ENCODE peak calls at places on chromosomes 16 and 17, in eight cellular contexts. N is H9, E is GM23338, L is mesendoderm, J is neural progenitor cell, T is OCI-LY7, Z is fibroblast of lung, D is mesenchymal stem cell. A is an unnamed sample.
A peak's percentile ranks its signal among the peaks of the same experiment; 100 is the strongest.

GRCh38 chr17:80063815-80064585 is 27.6 kb downstream of the CCDC40 start:
- DNase-seq in N (no peak), E (no peak), L (peak; percentile 25), J (no peak), T (no peak), Z (peak; percentile 87), D (peak; percentile 95), A (no peak)

GRCh38 chr16:85112364-85112763 is at the start of gene CIBAR2:
- DNase-seq in N (peak; percentile 69), E (no peak), L (peak; percentile 25), J (peak; percentile 76), T (no peak), Z (no peak), D (no peak), A (no peak)

GRCh38 chr17:66451188-66452149 is 149.1 kb downstream of the PRKCA start:
- DNase-seq in N (peak; percentile 81), E (peak; percentile 80), L (peak; percentile 66), J (peak; percentile 63), T (no peak), Z (no peak), D (no peak), A (no peak)

GRCh38 chr17:81166033-81166472 is at the start of gene AATK:
- DNase-seq in N (no peak), E (no peak), L (no peak), J (no peak), T (no peak), Z (no peak), D (no peak), A (no peak)

GRCh38 chr16:53220585-53220984 is 165.8 kb downstream of the CHD9 start:
- DNase-seq in N (no peak), E (peak; percentile 41), L (peak; percentile 65), J (peak; percentile 25), T (peak; percentile 18), Z (no peak), D (peak; percentile 66), A (no peak)

GRCh38 chr17:81328925-81329278 is 33.8 kb upstream of the SLC38A10 start:
- DNase-seq in N (no peak), E (no peak), L (peak; percentile 19), J (no peak), T (no peak), Z (peak; percentile 56), D (peak; percentile 77), A (no peak)

GRCh38 chr16:49441366-49441780 is 67.8 kb downstream of the C16orf78 start:
- DNase-seq in N (peak; percentile 87), E (peak; percentile 79), L (peak; percentile 91), J (peak; percentile 49), T (peak; percentile 95), Z (no peak), D (no peak), A (no peak)

GRCh38 chr17:19372004-19372365 is 6.3 kb upstream of the MAPK7 start:
- DNase-seq in N (no peak), E (no peak), L (no peak), J (no peak), T (no peak), Z (no peak), D (no peak), A (no peak)

GRCh38 chr16:28865722-28866453 is 2.2 kb downstream of the SH2B1 start:
- DNase-seq in N (no peak), E (no peak), L (no peak), J (no peak), T (no peak), Z (no peak), D (no peak), A (no peak)

GRCh38 chr16:81738831-81739496 is 40.1 kb upstream of the PLCG2 start:
- DNase-seq in N (no peak), E (no peak), L (no peak), J (no peak), T (peak; percentile 93), Z (no peak), D (no peak), A (no peak)

GRCh38 chr16:14310519-14310991 is 239.4 kb downstream of the MRTFB start:
- DNase-seq in N (peak; percentile 65), E (peak; percentile 69), L (peak; percentile 70), J (peak; percentile 45), T (peak; percentile 84), Z (peak; percentile 86), D (peak; percentile 73), A (no peak)

GRCh38 chr17:6365187-6365943 is 69.6 kb downstream of the AIPL1 start:
- DNase-seq in N (no peak), E (no peak), L (no peak), J (no peak), T (no peak), Z (peak; percentile 78), D (peak; percentile 93), A (no peak)

GRCh38 chr16:53433930-53434435 is 288 bp upstream of the RBL2 start:
- DNase-seq in N (no peak), E (no peak), L (peak; percentile 90), J (no peak), T (peak; percentile 85), Z (peak; percentile 84), D (peak; percentile 80), A (no peak)

GRCh38 chr17:64225410-64225809 is 37.6 kb downstream of the TEX2 start:
- DNase-seq in N (no peak), E (no peak), L (no peak), J (no peak), T (no peak), Z (no peak), D (no peak), A (no peak)

GRCh38 chr16:25812215-25812614 is 120.5 kb downstream of the HS3ST4 start:
- DNase-seq in N (no peak), E (no peak), L (no peak), J (no peak), T (no peak), Z (no peak), D (no peak), A (no peak)

GRCh38 chr16:14322186-14322585 is 251.1 kb downstream of the MRTFB start:
- DNase-seq in N (no peak), E (no peak), L (no peak), J (no peak), T (no peak), Z (no peak), D (no peak), A (no peak)

GRCh38 chr17:44976198-44976597 is 8.1 kb upstream of the C1QL1 start:
- DNase-seq in N (no peak), E (no peak), L (no peak), J (no peak), T (no peak), Z (no peak), D (no peak), A (no peak)

GRCh38 chr16:85192736-85193493 is 80.6 kb upstream of the CIBAR2 start:
- DNase-seq in N (no peak), E (no peak), L (no peak), J (no peak), T (no peak), Z (peak; percentile 78), D (peak; percentile 55), A (no peak)

GRCh38 chr17:10370209-10370608 is 2.6 kb downstream of the MYH13 start:
- DNase-seq in N (no peak), E (no peak), L (no peak), J (no peak), T (no peak), Z (no peak), D (no peak), A (no peak)

GRCh38 chr17:40341808-40342574 is 22.5 kb downstream of the GJD3 start:
- DNase-seq in N (peak; percentile 65), E (peak; percentile 87), L (peak; percentile 89), J (peak; percentile 84), T (no peak), Z (peak; percentile 58), D (peak; percentile 77), A (no peak)

GRCh38 chr17:61724777-61725176 is 133.8 kb upstream of the NACA2 start:
- DNase-seq in N (no peak), E (no peak), L (no peak), J (no peak), T (no peak), Z (peak; percentile 6), D (no peak), A (no peak)

GRCh38 chr17:282912-283882 is 69.4 kb downstream of the RPH3AL start:
- DNase-seq in N (no peak), E (no peak), L (no peak), J (no peak), T (no peak), Z (no peak), D (no peak), A (no peak)

GRCh38 chr17:78724544-78724943 is 57.5 kb downstream of the CYTH1 start:
- DNase-seq in N (no peak), E (peak; percentile 51), L (peak; percentile 53), J (peak; percentile 27), T (no peak), Z (no peak), D (no peak), A (no peak)

GRCh38 chr16:1162701-1163566 is 10.0 kb downstream of the CACNA1H start:
- DNase-seq in N (no peak), E (no peak), L (no peak), J (no peak), T (no peak), Z (no peak), D (no peak), A (no peak)
- H3K4me2 ChIP-seq in N (no peak overlapping the region), E (no peak overlapping the region), L (no peak overlapping the region), J (no peak overlapping the region), T (no peak overlapping the region), Z (no peak overlapping the region), D (no peak overlapping the region), A (no peak overlapping the region)

GRCh38 chr16:69410285-69410990 is 14.0 kb upstream of the CYB5B start:
- DNase-seq in N (no peak), E (no peak), L (no peak), J (no peak), T (no peak), Z (peak; percentile 78), D (peak; percentile 77), A (no peak)
- H3K4me2 ChIP-seq in N (no peak overlapping the region), E (no peak overlapping the region), L (no peak overlapping the region), J (no peak overlapping the region), T (no peak overlapping the region), Z (peak overlapping the region; percentile 70), D (no peak overlapping the region), A (no peak overlapping the region)

DNA sequence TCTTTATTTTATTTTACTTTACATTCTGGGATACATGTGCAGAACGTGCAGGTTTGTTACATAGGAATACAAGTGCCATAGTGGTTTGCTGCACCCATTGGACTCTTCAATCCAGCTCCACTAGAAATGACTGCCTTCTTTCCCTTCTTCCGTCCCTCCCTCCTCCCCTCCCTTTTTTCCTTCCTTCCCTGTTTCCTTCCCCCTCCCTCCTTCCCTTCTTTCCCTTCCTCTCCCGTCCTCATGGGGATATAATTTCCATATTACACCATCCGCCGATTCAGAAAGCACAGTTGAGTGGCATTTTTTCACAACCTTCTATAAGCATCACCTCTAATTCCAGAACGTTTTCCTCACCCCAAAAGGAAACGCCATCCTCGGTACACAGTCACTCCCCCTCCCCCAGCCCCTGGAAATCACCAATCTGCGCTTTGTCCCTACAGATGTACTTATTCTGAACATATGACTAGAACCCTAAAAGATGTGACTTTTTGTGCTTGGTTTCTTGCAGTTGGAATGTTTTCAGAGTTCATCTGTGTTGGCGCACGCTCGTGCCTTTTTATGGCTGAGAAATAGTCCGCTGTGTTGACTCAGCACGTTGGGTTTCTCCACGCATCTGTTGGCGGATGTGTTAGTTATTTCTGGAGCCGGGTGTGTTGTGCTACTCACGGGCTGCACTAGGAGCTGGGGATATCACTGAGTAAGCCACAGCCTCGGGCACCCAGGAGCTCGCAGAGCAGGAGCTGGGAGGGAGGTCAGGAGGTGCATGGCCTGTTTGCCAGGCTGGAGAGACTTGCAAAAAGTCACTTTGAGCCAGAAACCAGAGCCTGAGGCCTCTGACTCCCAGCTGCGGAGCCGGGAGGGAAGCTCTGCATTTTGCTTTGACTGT is 336.4 kb downstream of the SEC14L1 start:
- DNase-seq in N (no peak), E (no peak), L (peak; percentile 59), J (no peak), T (peak; percentile 70), Z (peak; percentile 99), D (peak; percentile 98), A (peak; percentile 84)
- H3K4me2 ChIP-seq in N (no peak overlapping the region), E (peak overlapping the region; percentile 35), L (no peak overlapping the region), J (no peak overlapping the region), T (peak overlapping the region; percentile 82), Z (peak overlapping the region; percentile 67), D (peak overlapping the region; percentile 47), A (peak overlapping the region; percentile 70)

GRCh38 chr16:67644038-67644437 is 906 bp upstream of the CARMIL2 start:
- DNase-seq in N (no peak), E (no peak), L (no peak), J (no peak), T (no peak), Z (no peak), D (no peak), A (no peak)
- H3K4me2 ChIP-seq in N (no peak overlapping the region), E (no peak overlapping the region), L (no peak overlapping the region), J (no peak overlapping the region), T (peak overlapping the region; percentile 97), Z (no peak overlapping the region), D (no peak overlapping the region), A (no peak overlapping the region)

A was measured in keratinocyte.